ENCODE peak calls at places on chromosomes 5 and 9, in five cellular contexts. G is cardiac muscle cell, K is neuronal stem cell, C is psoas muscle, J is GM23248. S is an unnamed sample.

GRCh38 chr5:43203373-43203772 is 11.3 kb downstream of the NIM1K start:
- DNase-seq in K (no peak), G (no peak), C (no peak), J (peak; percentile 57), S (no peak)

GRCh38 chr5:45696206-45696836 is at the start of gene HCN1:
- DNase-seq in G (peak; percentile 74), K (peak; percentile 78), J (peak; percentile 88), C (peak; percentile 69), S (no peak)

GRCh38 chr5:123785160-123786001 is 273.4 kb downstream of the CSNK1G3 start:
- DNase-seq in J (peak; percentile 64), G (peak; percentile 50), K (no peak), C (no peak), S (no peak)

GRCh38 chr5:15995206-15996052 is 184.2 kb downstream of the MARCHF11 start:
- DNase-seq in C (no peak), G (peak; percentile 64), K (peak; percentile 43), J (peak; percentile 52), S (no peak)

GRCh38 chr5:146967646-146968045 is 89.1 kb upstream of the PPP2R2B start:
- DNase-seq in G (no peak), C (no peak), J (no peak), K (no peak), S (no peak)

GRCh38 chr5:40823459-40823858 is 11.6 kb downstream of the RPL37 start:
- DNase-seq in J (no peak), C (no peak), K (no peak), G (no peak), S (no peak)

GRCh38 chr9:128094166-128094949 is 26.3 kb downstream of the SLC25A25 start:
- DNase-seq in G (peak; percentile 99), K (peak; percentile 73), C (peak; percentile 89), J (peak; percentile 99), S (peak; percentile 67)

GRCh38 chr9:4866239-4866969 is 73.7 kb downstream of the RCL1 start:
- DNase-seq in G (no peak), J (peak; percentile 17), C (no peak), K (no peak), S (no peak)

GRCh38 chr9:22010881-22011625 is 1.9 kb upstream of the CDKN2B start:
- DNase-seq in C (no peak), G (peak; percentile 68), J (peak; percentile 56), K (no peak), S (no peak)

GRCh38 chr5:168219515-168220410 is 71.7 kb upstream of the WWC1 start:
- DNase-seq in K (peak; percentile 83), C (no peak), G (peak; percentile 87), J (peak; percentile 78), S (peak; percentile 59)

GRCh38 chr5:140145818-140146522 is 20.2 kb downstream of the IGIP start:
- DNase-seq in G (peak; percentile 78), C (peak; percentile 82), K (peak; percentile 73), J (peak; percentile 94), S (peak; percentile 36)
- H3K4me3 ChIP-seq in G (peak overlapping the region; percentile 36), C (peak overlapping the region; percentile 66), K (peak overlapping the region; percentile 20), J (peak overlapping the region; percentile 63), S (no peak overlapping the region)

GRCh38 chr5:2900360-2900759 is 148.9 kb upstream of the IRX2 start:
- DNase-seq in G (no peak), K (no peak), J (no peak), C (no peak), S (no peak)
- H3K9me3 ChIP-seq in G (no peaks in the 10 kb centered on the region), K (no peaks in the 10 kb centered on the region), J (no peaks in the 10 kb centered on the region), C (no peaks in the 10 kb centered on the region), S (peaks cover 4% of the 10 kb centered on the region)

DNA sequence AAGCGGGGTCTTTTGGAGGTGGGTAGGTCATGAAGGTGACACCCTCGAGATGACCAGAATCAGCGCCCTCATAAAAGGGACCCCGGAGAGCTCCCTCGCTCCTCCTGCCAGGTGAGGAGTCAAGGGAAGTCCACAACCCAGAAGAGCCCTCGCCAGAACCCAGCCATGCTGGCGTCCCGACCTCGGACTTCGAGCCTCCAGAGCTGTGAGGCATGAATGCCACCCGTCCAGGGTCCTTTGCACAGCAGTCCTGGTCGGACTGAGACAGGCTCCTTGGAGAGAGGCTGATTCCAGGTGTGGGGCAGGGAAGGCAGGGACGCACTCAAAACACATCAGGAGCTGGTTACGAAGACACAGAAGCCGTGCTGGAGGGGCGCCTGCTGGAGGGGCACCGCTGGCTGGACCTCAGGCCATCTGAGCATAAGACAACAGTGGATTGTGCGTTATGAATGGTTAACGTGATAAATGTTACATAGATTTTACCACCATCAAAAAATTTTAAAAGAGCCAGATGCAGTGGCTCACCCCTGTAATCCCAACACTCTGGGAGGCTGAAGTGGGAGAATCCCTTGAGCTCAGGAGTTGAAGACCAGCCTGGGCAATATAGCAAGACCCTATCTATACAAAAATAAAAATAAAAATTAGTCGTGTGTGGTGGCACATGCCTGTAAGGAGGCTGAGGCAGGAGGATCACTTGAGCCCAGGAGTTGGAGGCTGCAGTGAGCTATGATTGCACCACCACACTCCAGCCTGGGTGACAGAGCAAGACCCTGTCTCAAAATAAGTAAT is 5.7 kb upstream of the CLIC3 start:
- DNase-seq in K (no peak), J (no peak), G (no peak), C (no peak), S (no peak)
- H3K4me3 ChIP-seq in K (no peak overlapping the region), J (no peak overlapping the region), G (no peak overlapping the region), C (no peak overlapping the region), S (no peak overlapping the region)

DNA sequence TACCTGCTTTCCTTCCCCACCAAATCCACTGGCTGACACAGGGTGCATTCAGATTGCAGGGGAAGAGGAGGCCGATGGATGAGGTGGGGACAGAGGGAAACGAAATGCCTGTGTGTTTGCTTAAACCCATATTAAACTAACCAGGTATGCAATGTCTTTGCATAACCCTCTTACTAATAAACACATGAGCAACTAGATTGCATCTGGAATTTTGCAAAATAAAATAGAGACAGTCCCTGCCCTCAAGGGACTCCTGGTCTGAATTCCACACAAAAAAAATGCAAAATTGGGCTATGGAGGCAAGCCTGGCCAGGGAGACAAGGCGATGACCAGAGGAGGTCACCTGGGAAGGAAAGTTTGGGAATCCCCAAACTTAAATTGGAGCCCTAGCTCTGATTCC is 202.9 kb downstream of the ACTL7B start:
- DNase-seq in G (no peak), J (no peak), K (no peak), C (no peak), S (no peak)
- H3K9me3 ChIP-seq in G (no peaks in the 10 kb centered on the region), J (no peaks in the 10 kb centered on the region), K (no peaks in the 10 kb centered on the region), C (no peaks in the 10 kb centered on the region), S (no peaks in the 10 kb centered on the region)

GRCh38 chr5:36879274-36880033 is 2.9 kb downstream of the NIPBL start:
- DNase-seq in J (no peak), C (no peak), G (no peak), K (no peak), S (no peak)
- H3K4me3 ChIP-seq in J (peak overlapping the region; percentile 87), C (peak overlapping the region; percentile 86), G (peak overlapping the region; percentile 89), K (peak overlapping the region; percentile 75), S (peak overlapping the region; percentile 92)

GRCh38 chr5:141412853-141413539 is at the start of gene PCDHGA10:
- DNase-seq in C (peak; percentile 43), K (peak; percentile 18), J (peak; percentile 94), G (peak; percentile 77), S (peak; percentile 69)

GRCh38 chr5:141409598-141410306 is 1.9 kb downstream of the PCDHGB6 start:
- DNase-seq in K (no peak), G (no peak), C (no peak), J (no peak), S (no peak)

GRCh38 chr5:141413540-141414069 is 818 bp downstream of the PCDHGA10 start:
- DNase-seq in K (no peak), G (no peak), J (no peak), C (no peak), S (no peak)

GRCh38 chr5:141411575-141411974 is 1.2 kb upstream of the PCDHGA10 start:
- DNase-seq in G (no peak), C (no peak), K (no peak), J (no peak), S (no peak)
- H3K9me3 ChIP-seq in G (peaks cover 8% of the 10 kb centered on the region), C (peaks cover 7% of the 10 kb centered on the region), K (peaks cover 93% of the 10 kb centered on the region), J (no peaks in the 10 kb centered on the region), S (peaks cover 17% of the 10 kb centered on the region)

GRCh38 chr5:1553642-1554409 is 30.1 kb upstream of the LPCAT1 start:
- DNase-seq in K (no peak), J (no peak), G (no peak), C (no peak), S (no peak)

GRCh38 chr5:1554410-1554967 is 30.7 kb upstream of the LPCAT1 start:
- DNase-seq in G (no peak), J (no peak), C (no peak), K (no peak), S (no peak)

GRCh38 chr5:1551426-1551825 is 27.7 kb upstream of the LPCAT1 start:
- DNase-seq in G (no peak), C (no peak), J (no peak), K (no peak), S (no peak)

GRCh38 chr5:1551913-1552312 is 28.2 kb upstream of the LPCAT1 start:
- DNase-seq in C (no peak), K (no peak), J (no peak), G (no peak), S (no peak)

GRCh38 chr5:1552469-1553255 is 28.9 kb upstream of the LPCAT1 start:
- DNase-seq in C (no peak), K (peak; percentile 18), G (peak; percentile 52), J (peak; percentile 70), S (no peak)
- H3K4me3 ChIP-seq in C (peak overlapping the region; percentile 47), K (no peak overlapping the region), G (no peak overlapping the region), J (peak overlapping the region; percentile 46), S (no peak overlapping the region)

GRCh38 chr9:101408374-101409078 is 9.9 kb downstream of the ZNF189 start:
- DNase-seq in G (no peak), J (no peak), C (no peak), K (no peak), S (no peak)
- H3K9me3 ChIP-seq in G (peaks cover 13% of the 10 kb centered on the region), J (peaks cover 20% of the 10 kb centered on the region), C (peaks cover 95% of the 10 kb centered on the region), K (peaks cover 84% of the 10 kb centered on the region), S (peaks cover 80% of the 10 kb centered on the region)

S was measured in CD4-positive, CD25-positive, alpha-beta regulatory T cell.